ENCODE peak calls at places on chromosomes 4 and X, in four cellular contexts. One of them, this sample, is unnamed.

GRCh38 chr4:5037553-5038551 is 13.4 kb upstream of the STK32B start:
- DNase-seq in lung: no peak
- DNase-seq in SJSA1: peak
- DNase-seq in germinal center: no peak
- DNase-seq in this sample: no peak

GRCh38 chr4:176656108-176656507 is 136.6 kb downstream of the VEGFC start:
- DNase-seq in lung: no peak
- DNase-seq in SJSA1: no peak
- DNase-seq in germinal center: no peak
- DNase-seq in this sample: no peak

GRCh38 chr4:23958749-23959148 is 68.9 kb upstream of the PPARGC1A start:
- DNase-seq in lung: no peak
- DNase-seq in SJSA1: no peak
- DNase-seq in germinal center: no peak
- DNase-seq in this sample: no peak

GRCh38 chr4:124118061-124118460 is 594.5 kb downstream of the ANKRD50 start:
- DNase-seq in lung: no peak
- DNase-seq in SJSA1: no peak
- DNase-seq in germinal center: no peak
- DNase-seq in this sample: no peak

GRCh38 chrX:124501566-124501965 is 155.2 kb downstream of the SH2D1A start:
- DNase-seq in lung: no peak
- DNase-seq in SJSA1: no peak
- DNase-seq in germinal center: no peak
- DNase-seq in this sample: no peak

GRCh38 chr4:159443975-159444374 is 341.1 kb downstream of the RAPGEF2 start:
- DNase-seq in lung: no peak
- DNase-seq in SJSA1: no peak
- DNase-seq in germinal center: no peak
- DNase-seq in this sample: no peak

GRCh38 chr4:2105559-2105958 is 46.4 kb downstream of the NAT8L start:
- DNase-seq in lung: no peak
- DNase-seq in SJSA1: no peak
- DNase-seq in germinal center: no peak
- DNase-seq in this sample: no peak

GRCh38 chrX:53374923-53375322 is 47.5 kb downstream of the SMC1A start:
- DNase-seq in lung: no peak
- DNase-seq in SJSA1: no peak
- DNase-seq in germinal center: no peak
- DNase-seq in this sample: no peak